ENCODE peak calls at places on chromosomes 16 and 17, in seven cellular contexts. D, V, X, P, F, A and M are unnamed samples.

GRCh38 chr17:6910987-6911603 is 79.6 kb upstream of the TEKT1 start:
- DNase-seq in V (peak), D (peak), P (peak), X (peak), F (no peak), A (no peak), M (peak)

GRCh38 chr17:918102-918740 is 61.4 kb downstream of the NXN start:
- DNase-seq in P (no peak), A (no peak), X (no peak), F (no peak), D (no peak), V (no peak), M (no peak)

GRCh38 chr17:79019260-79019630 is 4.7 kb upstream of the C1QTNF1 start:
- DNase-seq in V (no peak), D (no peak), A (no peak), X (no peak), P (no peak), F (no peak), M (no peak)

GRCh38 chr17:48045270-48046001 is 2.7 kb upstream of the NFE2L1 start:
- DNase-seq in D (no peak), F (no peak), X (no peak), V (peak), P (peak), A (no peak), M (no peak)

GRCh38 chr17:33267279-33267790 is 25.8 kb downstream of the ASIC2 start:
- DNase-seq in X (peak), V (peak), P (peak), F (no peak), A (no peak), D (no peak), M (peak)

GRCh38 chr17:76586741-76587487 is 1.3 kb upstream of the ST6GALNAC2 start:
- DNase-seq in A (no peak), F (no peak), V (no peak), P (no peak), D (no peak), X (no peak), M (no peak)

GRCh38 chr17:57109393-57110151 is 24.5 kb downstream of the AKAP1 start:
- DNase-seq in A (no peak), V (no peak), F (no peak), X (peak), D (no peak), P (no peak), M (no peak)

GRCh38 chr17:44786551-44787081 is 27.8 kb downstream of the ADAM11 start:
- DNase-seq in D (no peak), A (no peak), X (no peak), V (no peak), P (no peak), F (no peak), M (no peak)

GRCh38 chr16:82888616-82889015 is 261.8 kb downstream of the CDH13 start:
- DNase-seq in A (no peak), X (peak), D (no peak), P (peak), F (no peak), V (peak), M (no peak)

GRCh38 chr16:14579266-14579665 is 50.8 kb downstream of the PARN start:
- DNase-seq in F (no peak), D (no peak), V (no peak), P (no peak), X (no peak), A (no peak), M (no peak)

GRCh38 chr16:69703638-69704037 is 22.7 kb downstream of the NQO1 start:
- DNase-seq in A (no peak), X (peak), F (no peak), P (peak), V (no peak), D (no peak), M (peak)

GRCh38 chr17:62963296-62963695 is 2.7 kb upstream of the TANC2 start:
- DNase-seq in D (no peak), V (peak), X (peak), P (peak), A (no peak), F (no peak), M (peak)

GRCh38 chr17:58575511-58575910 is 61.1 kb upstream of the MTMR4 start:
- DNase-seq in X (peak), P (peak), D (no peak), F (no peak), A (no peak), V (peak), M (peak)

GRCh38 chr16:89343501-89344291 is 126.2 kb downstream of the ZNF778 start:
- DNase-seq in A (no peak), F (no peak), P (peak), V (peak), D (peak), X (no peak), M (peak)

GRCh38 chr17:16282522-16282921 is 65.5 kb downstream of the PIGL start:
- DNase-seq in F (no peak), A (no peak), V (peak), X (peak), D (no peak), P (peak), M (peak)